ENCODE peak calls at places on chromosomes 11 and 22, in four cellular contexts. B, R, C and L are unnamed samples.

GRCh38 chr11:59574932-59575904 is 40.4 kb downstream of the OSBP start:
- DNase-seq in C (no peak), B (no peak), R (no peak), L (no peak)

GRCh38 chr11:76163289-76163880 is 42.9 kb downstream of the WNT11 start:
- DNase-seq in C (no peak), B (no peak), R (no peak), L (no peak)

GRCh38 chr22:31647516-31647915 is 14.5 kb downstream of the PISD start:
- DNase-seq in R (no peak), B (no peak), C (no peak), L (no peak)

GRCh38 chr22:40036591-40037225 is 42.0 kb downstream of the FAM83F start:
- DNase-seq in R (peak), B (peak), C (peak), L (peak)

GRCh38 chr11:94868468-94868867 is 100.3 kb downstream of the AMOTL1 start:
- DNase-seq in R (no peak), C (no peak), B (no peak), L (no peak)

GRCh38 chr11:123308077-123308476 is 113.0 kb upstream of the CLMP start:
- DNase-seq in B (no peak), C (no peak), R (no peak), L (no peak)

GRCh38 chr11:27514076-27514475 is 7.5 kb upstream of the LIN7C start:
- DNase-seq in C (peak), B (no peak), R (no peak), L (no peak)

GRCh38 chr11:79672786-79673185 is 232.0 kb upstream of the TENM4 start:
- DNase-seq in R (no peak), C (no peak), B (no peak), L (no peak)

GRCh38 chr11:125887373-125888324 is at the start of gene HYLS1:
- DNase-seq in B (peak), C (peak), R (peak), L (peak)
- TF ChIP-seq CTCF in B (peak), C (peak), R (no peak), L (no peak)

GRCh38 chr11:593347-593746 is 17.1 kb downstream of the PHRF1 start:
- DNase-seq in C (no peak), R (no peak), B (no peak), L (no peak)

GRCh38 chr11:595400-595799 is 19.1 kb downstream of the PHRF1 start:
- DNase-seq in C (no peak), R (no peak), B (no peak), L (no peak)

GRCh38 chr11:596374-596773 is 19.4 kb downstream of the IRF7 start:
- DNase-seq in C (no peak), R (no peak), B (no peak), L (no peak)

GRCh38 chr11:598005-598680 is 17.6 kb downstream of the IRF7 start:
- DNase-seq in C (no peak), B (no peak), R (no peak), L (no peak)

DNA sequence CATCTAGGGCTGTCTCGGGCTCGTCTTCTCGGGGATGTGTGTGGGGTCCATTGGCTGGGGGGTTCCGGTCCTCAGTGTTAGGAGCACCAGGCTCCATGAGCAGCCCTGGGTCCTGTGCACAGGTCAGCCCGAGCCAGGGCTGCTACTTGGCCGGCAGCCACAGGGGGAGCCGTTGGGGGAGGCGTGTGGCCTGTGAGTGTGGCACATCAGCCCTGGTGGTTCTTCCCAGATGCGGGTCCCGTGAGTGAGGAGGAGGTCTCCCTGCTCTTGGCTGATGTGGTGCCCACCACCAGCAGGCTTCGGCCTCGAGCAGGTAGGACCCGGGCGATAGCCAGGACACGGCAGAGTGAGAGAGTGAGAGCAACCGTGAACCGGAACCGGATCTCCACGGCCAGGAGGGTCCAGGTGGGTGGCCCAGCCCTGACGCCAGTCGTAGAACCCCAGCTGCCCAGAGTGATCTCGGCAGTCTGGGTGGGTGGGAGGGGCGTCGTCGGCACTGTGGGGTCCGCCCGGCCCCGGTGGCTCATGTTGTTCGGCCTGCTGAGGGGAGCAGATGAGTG is 18.5 kb downstream of the IRF7 start:
- DNase-seq in B (no peak), R (no peak), C (no peak), L (no peak)
- TF ChIP-seq CTCF in B (peak), R (no peak), C (no peak), L (no peak)

GRCh38 chr11:96466607-96467006 is 76.8 kb downstream of the JRKL start:
- DNase-seq in R (no peak), B (no peak), C (no peak), L (no peak)

GRCh38 chr11:96474263-96474662 is 84.5 kb downstream of the JRKL start:
- DNase-seq in B (no peak), C (no peak), R (no peak), L (no peak)

GRCh38 chr11:96470521-96470920 is 80.7 kb downstream of the JRKL start:
- DNase-seq in B (no peak), R (no peak), C (no peak), L (no peak)

DNA sequence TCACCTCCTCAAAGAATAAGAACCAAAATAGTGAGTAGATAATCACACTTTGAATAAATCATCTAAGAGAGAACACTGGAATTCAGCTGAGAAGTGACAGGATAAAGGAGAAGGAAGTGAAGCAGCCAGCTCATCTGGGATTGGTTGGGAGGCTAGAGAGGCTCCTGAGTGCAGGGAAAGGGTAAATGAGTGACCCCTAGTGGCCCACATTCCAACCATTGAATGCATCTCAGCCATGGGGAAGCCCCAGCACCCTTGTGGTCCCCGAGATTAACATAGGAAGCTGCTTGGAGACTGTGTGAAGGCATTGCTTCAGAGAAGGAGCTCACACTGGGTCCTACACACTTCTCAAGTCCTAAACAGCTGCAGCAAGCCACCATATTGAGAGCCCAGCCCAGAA is 82.3 kb downstream of the JRKL start:
- DNase-seq in B (no peak), R (no peak), C (no peak), L (no peak)
- TF ChIP-seq CTCF in B (no peak), R (no peak), C (no peak), L (no peak)

GRCh38 chr11:120908521-120909181 is 115.3 kb upstream of the TBCEL start:
- DNase-seq in C (no peak), R (no peak), B (no peak), L (no peak)

GRCh38 chr11:120909676-120910215 is 114.2 kb upstream of the TBCEL start:
- DNase-seq in B (no peak), C (no peak), R (no peak), L (no peak)

GRCh38 chr11:120906752-120907151 is 117.2 kb upstream of the TBCEL start:
- DNase-seq in B (no peak), R (no peak), C (no peak), L (no peak)

GRCh38 chr11:120904116-120904515 is 119.8 kb upstream of the TBCEL start:
- DNase-seq in B (no peak), R (no peak), C (no peak), L (no peak)

GRCh38 chr11:120907971-120908370 is 115.9 kb upstream of the TBCEL start:
- DNase-seq in R (no peak), B (no peak), C (no peak), L (no peak)
- TF ChIP-seq CTCF in R (no peak), B (no peak), C (no peak), L (no peak)

DNA sequence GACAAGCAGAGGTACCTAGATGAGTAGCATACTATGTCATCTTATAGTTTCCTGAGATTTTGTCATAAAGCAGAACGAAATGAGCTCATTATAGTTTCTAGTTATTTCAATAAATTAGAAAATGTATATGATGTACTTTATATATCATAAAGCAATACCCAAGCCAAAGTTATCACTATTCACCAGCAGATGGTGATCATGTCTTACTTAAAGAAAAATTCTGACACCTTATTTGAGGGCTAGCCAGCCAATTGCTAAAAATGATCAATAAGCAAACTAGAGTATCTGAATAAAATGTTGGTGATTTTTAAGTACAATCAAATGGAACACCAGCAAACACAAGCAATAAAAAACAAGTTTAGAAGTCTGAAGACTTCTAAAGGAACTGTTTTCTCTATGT is 44.1 kb downstream of the RSF1 start:
- DNase-seq in C (no peak), B (no peak), R (no peak), L (no peak)
- TF ChIP-seq CTCF in C (peak), B (peak), R (no peak), L (peak)

DNA sequence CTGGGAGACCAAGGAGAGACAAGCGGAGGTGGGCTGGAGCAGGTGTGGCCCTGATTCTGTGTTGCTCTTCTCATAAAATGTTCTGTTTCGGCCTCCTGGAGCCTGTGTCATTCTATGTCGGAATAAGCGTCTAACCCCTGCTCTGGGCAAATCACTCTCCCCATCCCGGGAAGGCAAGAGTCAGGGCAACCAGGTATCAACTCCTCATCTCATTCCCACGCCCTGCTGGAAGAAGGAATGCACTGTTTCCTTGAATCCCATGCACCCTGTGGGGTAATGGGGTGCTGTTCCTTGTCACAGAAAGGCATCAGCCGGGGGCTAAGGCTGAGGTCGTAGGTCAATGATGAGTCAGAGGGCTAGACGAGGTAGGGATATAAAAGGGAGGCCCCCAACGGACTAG is 2.6 kb downstream of the FAM180B start:
- DNase-seq in C (no peak), R (no peak), B (no peak), L (no peak)
- TF ChIP-seq CTCF in C (no peak), R (no peak), B (no peak), L (no peak)

GRCh38 chr11:61056566-61056965 is 45.7 kb upstream of the CD5 start:
- DNase-seq in R (no peak), C (no peak), B (no peak), L (no peak)
- TF ChIP-seq CTCF in R (no peak), C (no peak), B (no peak), L (no peak)

GRCh38 chr22:43088979-43089717 is at the start of gene TTLL1:
- DNase-seq in B (peak), R (peak), C (peak), L (peak)
- TF ChIP-seq CTCF in B (no peak), R (no peak), C (no peak), L (no peak)

DNA sequence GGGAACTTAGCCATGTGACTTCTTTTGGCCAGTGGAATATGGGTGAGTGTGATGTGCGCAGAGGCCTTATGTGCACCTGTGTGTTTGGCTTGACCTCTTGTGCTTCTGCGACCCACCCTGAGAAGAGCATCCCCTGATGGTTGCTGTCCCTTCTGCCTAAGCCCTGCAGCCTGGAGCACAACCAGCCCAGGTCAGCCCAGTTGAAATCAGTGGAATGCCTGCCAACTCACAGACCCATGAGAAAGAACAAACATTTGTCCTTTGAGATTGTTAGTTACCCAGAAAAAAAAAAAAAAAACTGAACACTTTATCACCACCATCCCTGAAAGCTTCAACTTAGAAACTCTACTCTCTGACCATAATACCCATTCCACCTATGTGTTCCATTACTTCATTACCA is 38.5 kb downstream of the PAMR1 start:
- DNase-seq in R (no peak), C (no peak), B (no peak), L (no peak)
- TF ChIP-seq CTCF in R (no peak), C (no peak), B (no peak), L (no peak)